ENCODE peak calls at places on chromosomes 13 and 19, in four cellular contexts. G is HepG2, S is GM12878, N is K562. E is an unnamed sample.

GRCh38 chr19:5974721-5975387 is 3.1 kb downstream of the RANBP3 start:
- DNase-seq in G (peak; percentile 93), S (peak; percentile 16), N (no peak), E (no peak)

GRCh38 chr19:36213793-36214387 is 575 bp downstream of the ZNF565 start:
- DNase-seq in G (no peak), S (no peak), N (no peak), E (no peak)

GRCh38 chr13:30409911-30410704 is 12.2 kb upstream of the UBE2L5 start:
- DNase-seq in G (no peak), S (no peak), N (peak; percentile 21), E (no peak)

GRCh38 chr19:34667349-34668076 is 9.4 kb downstream of the SCGB2B2 start:
- DNase-seq in G (peak; percentile 16), S (no peak), N (no peak), E (no peak)

GRCh38 chr13:29593605-29594297 is 1.7 kb downstream of the SLC7A1 start:
- DNase-seq in G (no peak), S (no peak), N (no peak), E (no peak)

GRCh38 chr13:29935309-29935981 is 85.0 kb upstream of the UBL3 start:
- DNase-seq in G (no peak), S (peak; percentile 74), N (no peak), E (no peak)

GRCh38 chr13:79225487-79226232 is 180.4 kb downstream of the RBM26 start:
- DNase-seq in G (no peak), S (no peak), N (no peak), E (no peak)

GRCh38 chr13:36920612-36921185 is 661 bp upstream of the SMAD9 start:
- DNase-seq in G (no peak), S (no peak), N (no peak), E (no peak)

GRCh38 chr19:13629687-13630357 is 123.5 kb upstream of the CACNA1A start:
- DNase-seq in G (no peak), S (no peak), N (no peak), E (no peak)

GRCh38 chr19:43786665-43787064 is 5.9 kb upstream of the KCNN4 start:
- DNase-seq in G (no peak), S (no peak), N (no peak), E (no peak)

GRCh38 chr19:43783636-43784035 is 2.9 kb upstream of the KCNN4 start:
- DNase-seq in G (no peak), S (no peak), N (no peak), E (no peak)

GRCh38 chr19:43782689-43783231 is 2.0 kb upstream of the KCNN4 start:
- DNase-seq in G (no peak), S (no peak), N (peak; percentile 56), E (no peak)

GRCh38 chr19:43784251-43784980 is 3.6 kb upstream of the KCNN4 start:
- DNase-seq in G (no peak), S (no peak), N (peak; percentile 94), E (no peak)

GRCh38 chr19:43784981-43785808 is 4.4 kb upstream of the KCNN4 start:
- DNase-seq in G (peak; percentile 60), S (no peak), N (peak; percentile 90), E (no peak)
- TF ChIP-seq HDAC6 in G (no peak), S (no peak), N (no peak), E (no peak)

DNA sequence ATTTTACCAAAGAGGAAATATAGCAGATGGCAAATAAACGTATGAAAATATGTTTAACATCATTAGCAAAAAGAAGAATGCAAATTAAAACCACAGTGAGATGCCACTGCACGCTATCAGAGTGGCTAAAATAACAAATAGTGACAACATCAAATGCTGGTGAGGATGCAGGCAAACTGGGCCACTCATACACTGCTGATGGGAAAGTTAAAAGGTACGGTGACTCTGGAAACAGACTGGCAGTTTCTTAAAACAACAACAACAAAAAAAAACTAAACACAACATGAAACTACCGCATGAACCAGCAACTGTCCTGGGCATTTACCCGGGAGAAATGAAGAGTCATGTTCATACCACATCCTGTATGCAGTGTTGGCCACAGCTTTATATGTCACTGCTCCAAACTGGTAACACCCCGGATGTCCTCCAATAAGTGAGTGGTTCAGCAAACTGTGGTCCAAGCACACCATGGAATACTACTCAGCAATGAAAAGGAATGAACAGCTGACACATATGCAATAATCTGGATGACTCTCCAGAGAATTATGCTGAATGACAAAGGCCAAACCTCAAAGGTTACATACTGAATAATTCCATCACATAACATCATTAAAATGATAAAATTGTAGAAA is 22.3 kb downstream of the EPS15L1 start:
- DNase-seq in G (no peak), S (peak; percentile 95), N (no peak), E (no peak)
- TF ChIP-seq HDAC6 in G (no peak), S (no peak), N (no peak), E (no peak)

GRCh38 chr13:48112896-48113525 is 18.1 kb upstream of the MED4 start:
- DNase-seq in G (no peak), S (no peak), N (no peak), E (no peak)
- TF ChIP-seq HDAC6 in G (no peak), S (no peak), N (no peak), E (no peak)

GRCh38 chr13:31476266-31476665 is 263.1 kb upstream of the RXFP2 start:
- DNase-seq in G (no peak), S (no peak), N (no peak), E (no peak)
- TF ChIP-seq HDAC6 in G (no peak), S (no peak), N (no peak), E (no peak)

DNA sequence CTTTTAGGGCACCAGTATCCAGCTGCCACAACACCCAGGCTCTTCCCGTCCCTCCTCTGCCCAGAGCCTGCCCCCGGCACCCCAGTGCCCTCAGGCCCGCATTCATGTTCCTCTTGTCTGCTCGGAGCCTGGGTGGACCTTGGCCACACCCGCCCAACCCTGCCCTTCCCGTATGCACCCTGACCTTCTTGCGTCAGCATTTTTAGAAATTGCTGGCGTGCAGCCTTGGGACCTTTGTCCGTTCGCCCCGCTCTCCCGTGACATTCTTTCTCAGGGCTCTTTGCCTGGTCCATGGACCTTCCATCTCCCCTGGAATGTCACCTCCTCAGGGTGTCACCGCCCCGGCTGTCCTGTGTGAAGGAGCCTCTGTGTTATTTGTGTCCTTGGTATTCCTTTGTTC is 7.6 kb downstream of the NUCB1 start:
- DNase-seq in G (peak; percentile 83), S (no peak), N (no peak), E (no peak)
- TF ChIP-seq HDAC6 in G (no peak), S (no peak), N (no peak), E (no peak)

GRCh38 chr13:111319521-111319920 is 921 bp upstream of the TEX29 start:
- DNase-seq in G (no peak), S (no peak), N (no peak), E (no peak)

GRCh38 chr13:111316161-111316730 is 4.2 kb upstream of the TEX29 start:
- DNase-seq in G (no peak), S (no peak), N (no peak), E (no peak)

GRCh38 chr13:111317042-111317550 is 3.3 kb upstream of the TEX29 start:
- DNase-seq in G (no peak), S (no peak), N (no peak), E (no peak)

GRCh38 chr13:111318396-111318795 is 2.0 kb upstream of the TEX29 start:
- DNase-seq in G (no peak), S (no peak), N (no peak), E (no peak)

DNA sequence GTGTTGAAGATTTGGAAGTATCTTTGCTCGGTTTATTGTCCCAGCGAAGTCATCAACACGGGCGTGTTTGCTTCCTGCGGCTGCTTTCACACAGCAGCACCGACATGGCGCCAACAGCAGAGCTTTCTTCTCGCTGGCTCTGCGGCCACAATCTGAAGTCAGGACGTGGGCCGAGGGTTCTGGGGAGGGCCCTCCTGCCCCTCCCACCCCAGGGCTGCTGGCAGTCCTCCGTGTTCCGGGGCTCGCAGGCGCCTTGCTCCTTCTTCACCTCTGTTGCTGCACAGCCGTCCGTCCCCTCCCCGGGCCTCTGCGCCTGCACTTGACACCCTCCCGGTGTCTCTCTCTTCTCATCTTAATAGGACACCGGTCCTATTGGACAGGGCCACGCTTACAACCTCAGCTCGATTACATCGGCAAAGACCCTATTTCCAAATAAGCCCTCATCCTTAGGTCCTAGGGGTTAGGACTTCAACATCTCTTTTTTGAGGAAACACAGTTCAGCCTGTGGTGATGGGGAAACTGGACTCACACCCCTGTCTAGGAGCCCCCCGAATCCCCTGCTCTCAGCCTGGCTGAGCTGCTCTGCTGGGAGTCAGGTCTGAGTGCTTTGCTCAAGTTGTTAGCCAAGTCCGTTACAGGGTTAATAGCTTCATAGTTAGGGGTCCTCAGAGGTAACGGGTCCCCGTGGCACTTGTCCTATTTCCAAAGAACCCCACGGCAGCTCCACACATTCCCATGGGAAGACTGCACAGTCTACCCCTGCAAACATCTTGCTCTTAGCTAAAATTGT is 2.7 kb upstream of the TEX29 start:
- DNase-seq in G (no peak), S (no peak), N (no peak), E (no peak)
- TF ChIP-seq HDAC6 in G (no peak), S (no peak), N (no peak), E (no peak)

GRCh38 chr19:48398329-48399235 is 5.1 kb downstream of the GRIN2D start:
- DNase-seq in G (peak; percentile 44), S (no peak), N (peak; percentile 97), E (peak; percentile 88)
- TF ChIP-seq HDAC6 in G (no peak), S (no peak), N (no peak), E (no peak)

E was measured in H1.